ENCODE peak calls at places on chromosomes 11 and 22, in eight cellular contexts. P is activated CD4-positive, alpha-beta memory T cell treated with anti-CD3 and anti-CD28 coated beads for 36 hours; E is activated CD4-positive, alpha-beta T cell treated with anti-CD3 and anti-CD28 coated beads for 48 hours; X is NCI-H1092 treated with DMSO at 0.1 percent for 48 hours; O is kidney tubule cell; B is activated CD8-positive, alpha-beta memory T cell treated with anti-CD3 and anti-CD28 coated beads, Interleukin-2, amount 50 U/mL, for 48 hours; T is NCI-H748 treated with DMSO at 0.1 percent for 48 hours; R is NCI-H510A treated with DMSO at 0.1 percent for 48 hours. J is an unnamed sample.

GRCh38 chr11:92384316-92384715 is 159.7 kb downstream of the FAT3 start:
- DNase-seq in P (no peak), E (no peak), X (no peak), O (peak; percentile 47), B (no peak), T (no peak), R (no peak), J (no peak)

GRCh38 chr11:96203567-96204365 is 139.2 kb downstream of the MAML2 start:
- DNase-seq in P (no peak), E (no peak), X (no peak), O (peak; percentile 74), B (no peak), T (no peak), R (no peak), J (no peak)

GRCh38 chr22:42817556-42817955 is 39.5 kb downstream of the ARFGAP3 start:
- DNase-seq in P (no peak), E (no peak), X (no peak), O (no peak), B (no peak), T (no peak), R (no peak), J (no peak)

GRCh38 chr22:24329453-24329852 is 58.8 kb downstream of the SPECC1L start:
- DNase-seq in P (no peak), E (no peak), X (no peak), O (no peak), B (no peak), T (no peak), R (no peak), J (no peak)

GRCh38 chr11:12862761-12863469 is 146.2 kb upstream of the RASSF10 start:
- DNase-seq in P (no peak), E (no peak), X (peak; percentile 70), O (peak; percentile 79), B (no peak), T (no peak), R (peak; percentile 3), J (no peak)

GRCh38 chr11:128315933-128316332 is 271.4 kb downstream of the ETS1 start:
- DNase-seq in P (no peak), E (no peak), X (no peak), O (no peak), B (no peak), T (no peak), R (no peak), J (no peak)

GRCh38 chr22:46004105-46004866 is 27.3 kb upstream of the WNT7B start:
- DNase-seq in P (no peak), E (no peak), X (no peak), O (no peak), B (no peak), T (no peak), R (peak; percentile 25), J (peak; percentile 80)

GRCh38 chr11:96331556-96332168 is 11.3 kb downstream of the MAML2 start:
- DNase-seq in P (no peak), E (no peak), X (no peak), O (no peak), B (no peak), T (no peak), R (no peak), J (no peak)

GRCh38 chr11:133947298-133947905 is 9.4 kb downstream of the IGSF9B start:
- DNase-seq in P (peak; percentile 83), E (peak; percentile 70), X (peak; percentile 79), O (peak; percentile 54), B (peak; percentile 82), T (no peak), R (peak; percentile 47), J (no peak)

GRCh38 chr11:67674442-67674871 is at the start of gene ALDH3B2:
- DNase-seq in P (no peak), E (no peak), X (no peak), O (peak; percentile 24), B (no peak), T (no peak), R (peak; percentile 79), J (peak; percentile 55)

J was measured in posterior vena cava.